ENCODE peak calls at places on chromosome 20, in ten cellular contexts. M, H, B, R, T, Q, J, X, W and Y are unnamed samples. For H3K27me3 and H3K4me1, the result is how much of the 10 kb centered on the place peaks cover.

GRCh38 chr20:10707070-10707469 is 33.3 kb upstream of the JAG1 start:
- DNase-seq in Q (no peak), B (no peak), W (no peak), R (no peak), J (no peak), M (no peak), H (no peak), X (no peak), T (no peak), Y (no peak)

GRCh38 chr20:20711413-20711812 is 1.0 kb downstream of the RALGAPA2 start:
- DNase-seq in T (no peak), W (no peak), J (no peak), Q (no peak), B (no peak), H (no peak), M (no peak), X (peak), R (no peak), Y (no peak)

GRCh38 chr20:25355866-25356265 is 34.8 kb downstream of the ABHD12 start:
- DNase-seq in T (no peak), X (no peak), R (no peak), H (no peak), M (no peak), J (no peak), B (no peak), Q (no peak), W (no peak), Y (no peak)

GRCh38 chr20:4835244-4836177 is 113.8 kb downstream of the PRND start:
- DNase-seq in J (no peak), B (no peak), H (no peak), T (peak), R (peak), Q (no peak), X (no peak), W (peak), M (no peak), Y (no peak)

GRCh38 chr20:23143098-23143497 is 57.0 kb upstream of the CD93 start:
- DNase-seq in T (peak), B (peak), J (no peak), M (no peak), X (no peak), W (peak), R (peak), H (peak), Q (no peak), Y (no peak)

GRCh38 chr20:33370296-33370695 is 31.0 kb downstream of the CDK5RAP1 start:
- DNase-seq in T (no peak), Q (no peak), B (peak), J (no peak), M (no peak), R (no peak), X (peak), W (no peak), H (no peak), Y (no peak)

GRCh38 chr20:44020406-44021148 is 105.9 kb downstream of the TOX2 start:
- DNase-seq in R (no peak), J (no peak), M (peak), H (no peak), B (peak), Q (no peak), W (no peak), T (no peak), X (no peak), Y (peak)

GRCh38 chr20:1802385-1803215 is 92.6 kb upstream of the SIRPA start:
- DNase-seq in W (peak), H (no peak), T (no peak), R (peak), M (peak), B (no peak), J (peak), Q (peak), X (peak), Y (peak)

GRCh38 chr20:56518999-56519398 is 5.5 kb upstream of the FAM209A start:
- DNase-seq in M (no peak), W (no peak), J (no peak), B (peak), Q (no peak), R (no peak), H (no peak), T (no peak), X (peak), Y (no peak)

GRCh38 chr20:46901638-46902037 is 7.0 kb downstream of the EYA2 start:
- DNase-seq in W (no peak), R (no peak), M (no peak), Q (no peak), X (no peak), H (no peak), B (peak), J (no peak), T (no peak), Y (no peak)

GRCh38 chr20:46324379-46324778 is 16.1 kb upstream of the CDH22 start:
- DNase-seq in R (no peak), X (no peak), M (no peak), T (no peak), J (no peak), B (no peak), H (no peak), Q (no peak), W (no peak), Y (no peak)

GRCh38 chr20:25669826-25670422 is 26.7 kb downstream of the ZNF337 start:
- DNase-seq in B (peak), H (no peak), X (no peak), W (peak), Q (no peak), R (peak), M (peak), T (no peak), J (no peak), Y (no peak)

GRCh38 chr20:47502801-47503239 is 1.1 kb downstream of the NCOA3 start:
- DNase-seq in R (peak), Q (no peak), B (no peak), M (no peak), H (no peak), W (no peak), T (no peak), J (no peak), X (no peak), Y (no peak)

GRCh38 chr20:61797971-61798411 is 267.7 kb downstream of the TAF4 start:
- DNase-seq in M (no peak), Q (peak), X (no peak), W (no peak), R (no peak), J (no peak), B (no peak), H (no peak), T (no peak), Y (no peak)

GRCh38 chr20:5710551-5710950 is 39.6 kb upstream of the SHLD1 start:
- DNase-seq in Q (no peak), M (no peak), H (no peak), R (no peak), X (no peak), B (no peak), T (no peak), J (no peak), W (no peak), Y (no peak)

GRCh38 chr20:39627765-39628164 is 665.6 kb downstream of the DHX35 start:
- DNase-seq in J (no peak), B (no peak), X (no peak), Q (no peak), M (no peak), W (no peak), H (no peak), T (no peak), R (no peak), Y (no peak)

GRCh38 chr20:17442588-17442987 is 88.6 kb downstream of the BFSP1 start:
- DNase-seq in J (no peak), X (no peak), B (no peak), M (peak), R (no peak), T (no peak), W (no peak), H (peak), Q (no peak), Y (no peak)

GRCh38 chr20:38125157-38126056 is 39.7 kb downstream of the TGM2 start:
- DNase-seq in J (peak), B (peak), Q (no peak), R (peak), W (no peak), M (no peak), X (peak), T (peak), H (no peak), Y (no peak)

GRCh38 chr20:24779166-24779565 is 169.9 kb upstream of the CST7 start:
- DNase-seq in T (no peak), Q (no peak), J (peak), W (no peak), H (no peak), X (peak), B (peak), M (peak), R (no peak), Y (no peak)

GRCh38 chr20:24872291-24873014 is 76.6 kb upstream of the CST7 start:
- DNase-seq in X (no peak), M (no peak), H (no peak), W (no peak), R (no peak), B (no peak), T (no peak), J (no peak), Q (no peak), Y (peak)

GRCh38 chr20:5569021-5569420 is 181.2 kb upstream of the SHLD1 start:
- DNase-seq in T (peak), J (no peak), Q (no peak), X (no peak), B (no peak), H (peak), M (no peak), R (peak), W (no peak), Y (peak)

GRCh38 chr20:23683281-23683680 is 5.6 kb downstream of the CST4 start:
- DNase-seq in Q (no peak), W (no peak), B (no peak), R (no peak), H (no peak), T (no peak), M (no peak), J (no peak), X (no peak), Y (no peak)

GRCh38 chr20:19806806-19807691 is 49.0 kb downstream of the RIN2 start:
- DNase-seq in M (no peak), R (peak), B (no peak), Q (no peak), T (no peak), W (no peak), X (no peak), J (no peak), H (no peak), Y (no peak)

GRCh38 chr20:52974155-52974554 is 2.0 kb downstream of the TSHZ2 start:
- DNase-seq in B (no peak), Q (no peak), T (no peak), X (no peak), R (peak), W (no peak), M (no peak), J (no peak), H (no peak), Y (peak)

GRCh38 chr20:58833921-58834320 is 16.8 kb downstream of the GNAS-AS1 start:
- DNase-seq in M (no peak), J (no peak), B (no peak), R (peak), X (peak), W (no peak), H (no peak), T (no peak), Q (no peak), Y (no peak)

GRCh38 chr20:36895036-36895435 is 19.1 kb downstream of the TLDC2 start:
- DNase-seq in B (peak), X (no peak), H (no peak), T (no peak), R (no peak), Q (no peak), W (no peak), M (no peak), J (no peak), Y (no peak)

GRCh38 chr20:33338465-33339258 is 55.6 kb downstream of the BPIFB1 start:
- DNase-seq in W (no peak), B (no peak), Q (no peak), T (no peak), J (no peak), M (no peak), H (no peak), R (no peak), X (no peak), Y (no peak)

GRCh38 chr20:31527266-31527665 is 13.0 kb downstream of the HM13 start:
- DNase-seq in J (no peak), R (no peak), B (no peak), H (no peak), X (no peak), Q (no peak), W (no peak), M (no peak), T (no peak), Y (no peak)
- H3K27me3 ChIP-seq in J (under half), R (under half), B (under half), H (under half), X (under half), Q (under half), W (under half), M (under half), T (under half), Y (under half)

DNA sequence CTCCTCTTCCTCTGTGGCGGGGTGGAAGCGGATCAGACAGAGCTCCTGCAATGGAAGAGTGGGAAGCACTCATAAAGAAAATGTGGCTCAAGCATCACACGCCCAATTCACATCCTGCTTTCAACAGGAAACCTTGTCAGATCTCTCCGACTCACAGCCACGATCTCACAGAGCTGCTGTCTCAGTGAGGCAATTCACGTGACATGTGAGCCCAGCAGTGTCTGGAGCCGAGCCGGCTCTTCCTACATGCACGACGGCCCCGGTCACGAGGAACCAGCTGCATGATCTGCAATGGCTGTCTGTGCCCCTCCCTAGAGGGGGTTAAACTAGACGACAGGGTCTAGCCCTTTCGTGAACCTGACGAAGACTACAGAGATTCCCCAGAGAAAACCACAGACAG is 29.5 kb upstream of the TCFL5 start:
- DNase-seq in X (peak), B (peak), M (no peak), Q (peak), W (no peak), T (no peak), R (no peak), H (no peak), J (no peak), Y (no peak)
- H3K4me1 ChIP-seq in X (under half), B (under half), M (under half), Q (under half), W (under half), T (under half), R (under half), H (under half), J (under half), Y (under half)

DNA sequence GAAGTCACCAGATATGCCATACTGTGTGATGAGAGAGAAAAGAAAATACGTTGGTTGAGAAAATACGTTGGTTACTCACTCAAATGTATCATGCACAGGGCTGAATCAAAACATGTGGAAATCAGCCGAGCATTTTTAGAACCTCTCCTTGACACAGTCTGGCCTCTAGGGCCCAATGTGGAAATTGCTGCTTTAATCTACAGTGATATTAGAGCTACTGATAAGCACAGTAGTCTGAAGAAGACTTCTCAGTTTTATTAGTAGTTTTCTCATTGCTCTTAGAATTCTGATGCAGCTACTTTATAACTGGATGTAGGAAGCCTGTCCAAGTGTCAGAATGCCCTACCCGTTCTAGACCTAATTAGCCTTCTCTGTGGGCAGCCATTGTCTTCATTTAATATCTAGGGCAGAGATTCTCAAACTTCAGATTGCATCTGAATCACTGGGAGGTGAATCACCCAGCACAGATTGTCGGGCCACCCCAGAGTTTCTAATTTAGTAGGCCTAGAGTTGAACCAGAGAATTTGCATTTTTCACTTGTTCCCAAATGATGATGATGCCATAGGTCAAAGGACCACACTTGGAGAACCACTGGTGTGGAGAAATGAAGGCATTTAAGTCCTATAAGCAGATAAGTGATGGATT is 229.1 kb downstream of the PLCB1 start:
- DNase-seq in H (no peak), J (no peak), T (no peak), M (no peak), Q (no peak), W (no peak), X (no peak), R (peak), B (no peak), Y (no peak)
- TF ChIP-seq CTCF in H (no peak), J (no peak), T (no peak), M (peak), Q (no peak), W (peak), X (no peak), R (peak), B (no peak), Y (peak)

GRCh38 chr20:2804921-2805681 is 4.7 kb upstream of the CPXM1 start:
- DNase-seq in B (no peak), X (peak), W (no peak), R (peak), Q (peak), J (no peak), M (peak), T (no peak), H (no peak), Y (no peak)
- H3K27me3 ChIP-seq in B (under half), X (half or more), W (under half), R (half or more), Q (half or more), J (under half), M (under half), T (under half), H (under half), Y (under half)

GRCh38 chr20:35171438-35171752 is 477 bp upstream of the PROCR start:
- DNase-seq in T (no peak), H (no peak), B (no peak), W (no peak), X (no peak), R (no peak), M (no peak), J (no peak), Q (no peak), Y (no peak)
- H3K4me1 ChIP-seq in T (under half), H (under half), B (under half), W (under half), X (under half), R (under half), M (under half), J (under half), Q (under half), Y (under half)